ENCODE peak calls at places on chromosomes 3 and 15, in seven cellular contexts. K, D, I, L, C, Q and J are unnamed samples.

GRCh38 chr3:120177151-120177550 is 82.9 kb upstream of the GSK3B start:
- DNase-seq in K (peak; percentile 58), D (peak; percentile 46), I (no peak), L (peak; percentile 76), C (peak; percentile 94), Q (peak; percentile 91), J (peak; percentile 43)

GRCh38 chr3:122305818-122306621 is 19.0 kb upstream of the CSTA start:
- DNase-seq in K (no peak), D (peak; percentile 69), I (peak; percentile 52), L (no peak), C (peak; percentile 72), Q (peak; percentile 56), J (peak; percentile 52)

GRCh38 chr3:17038141-17038540 is 153.4 kb downstream of the PLCL2 start:
- DNase-seq in K (no peak), D (no peak), I (no peak), L (no peak), C (no peak), Q (no peak), J (no peak)

GRCh38 chr15:75349851-75350588 is 3.2 kb downstream of the NEIL1 start:
- DNase-seq in K (no peak), D (peak; percentile 45), I (peak; percentile 87), L (no peak), C (no peak), Q (no peak), J (no peak)

GRCh38 chr15:90561344-90562244 is 31.9 kb downstream of the CRTC3 start:
- DNase-seq in K (no peak), D (peak; percentile 20), I (peak; percentile 35), L (peak; percentile 19), C (no peak), Q (no peak), J (no peak)

GRCh38 chr3:13025090-13025489 is 48.1 kb downstream of the IQSEC1 start:
- DNase-seq in K (no peak), D (peak; percentile 51), I (no peak), L (peak; percentile 73), C (peak; percentile 57), Q (peak; percentile 51), J (peak; percentile 68)

GRCh38 chr15:44194397-44195150 is 497 bp downstream of the FRMD5 start:
- DNase-seq in K (no peak), D (peak; percentile 8), I (peak; percentile 23), L (peak; percentile 85), C (peak; percentile 73), Q (peak; percentile 76), J (peak; percentile 76)

GRCh38 chr15:50181983-50182232 is at the start of gene SLC27A2:
- DNase-seq in K (no peak), D (peak; percentile 57), I (peak; percentile 27), L (peak; percentile 5), C (peak; percentile 44), Q (no peak), J (peak; percentile 80)

GRCh38 chr3:190505381-190506003 is 8.4 kb upstream of the IL1RAP start:
- DNase-seq in K (no peak), D (no peak), I (no peak), L (no peak), C (no peak), Q (no peak), J (no peak)

GRCh38 chr3:110577856-110578255 is 493.8 kb upstream of the NECTIN3 start:
- DNase-seq in K (no peak), D (no peak), I (no peak), L (no peak), C (no peak), Q (no peak), J (no peak)

GRCh38 chr15:81589671-81590070 is 215.7 kb upstream of the TMC3 start:
- DNase-seq in K (no peak), D (no peak), I (no peak), L (no peak), C (no peak), Q (no peak), J (no peak)

GRCh38 chr3:100110101-100110500 is 4.2 kb downstream of the FILIP1L start:
- DNase-seq in K (no peak), D (no peak), I (no peak), L (no peak), C (no peak), Q (no peak), J (no peak)

GRCh38 chr3:185661772-185662171 is 75.7 kb downstream of the SENP2 start:
- DNase-seq in K (no peak), D (no peak), I (no peak), L (no peak), C (no peak), Q (no peak), J (no peak)

GRCh38 chr3:180983136-180983535 is 6.4 kb downstream of the DNAJC19 start:
- DNase-seq in K (no peak), D (no peak), I (no peak), L (no peak), C (no peak), Q (no peak), J (no peak)

GRCh38 chr15:45402955-45403892 is 24.9 kb upstream of the GATM start:
- DNase-seq in K (no peak), D (peak; percentile 46), I (peak; percentile 61), L (peak; percentile 20), C (peak; percentile 90), Q (peak; percentile 89), J (peak; percentile 43)

GRCh38 chr15:82850731-82851130 is 41.3 kb downstream of the WHAMM start:
- DNase-seq in K (no peak), D (peak; percentile 1), I (no peak), L (no peak), C (no peak), Q (no peak), J (no peak)

GRCh38 chr3:3160826-3161225 is 18.7 kb downstream of the CRBN start:
- DNase-seq in K (no peak), D (no peak), I (no peak), L (no peak), C (no peak), Q (no peak), J (no peak)

GRCh38 chr3:63975705-63976104 is 47.6 kb downstream of the PSMD6 start:
- DNase-seq in K (no peak), D (peak; percentile 75), I (no peak), L (peak; percentile 75), C (peak; percentile 92), Q (peak; percentile 88), J (no peak)

GRCh38 chr15:39581501-39582285 is 814 bp downstream of the THBS1 start:
- DNase-seq in K (peak; percentile 38), D (peak; percentile 78), I (peak; percentile 21), L (peak; percentile 32), C (peak; percentile 69), Q (peak; percentile 80), J (peak; percentile 67)

GRCh38 chr15:101054116-101054515 is 135.0 kb downstream of the LRRK1 start:
- DNase-seq in K (no peak), D (no peak), I (no peak), L (no peak), C (no peak), Q (no peak), J (no peak)

GRCh38 chr3:78035020-78035660 is 995.2 kb downstream of the ROBO2 start:
- DNase-seq in K (no peak), D (no peak), I (no peak), L (no peak), C (no peak), Q (no peak), J (no peak)

GRCh38 chr15:38260077-38260476 is 7.4 kb downstream of the SPRED1 start:
- DNase-seq in K (no peak), D (no peak), I (no peak), L (no peak), C (no peak), Q (no peak), J (no peak)

DNA sequence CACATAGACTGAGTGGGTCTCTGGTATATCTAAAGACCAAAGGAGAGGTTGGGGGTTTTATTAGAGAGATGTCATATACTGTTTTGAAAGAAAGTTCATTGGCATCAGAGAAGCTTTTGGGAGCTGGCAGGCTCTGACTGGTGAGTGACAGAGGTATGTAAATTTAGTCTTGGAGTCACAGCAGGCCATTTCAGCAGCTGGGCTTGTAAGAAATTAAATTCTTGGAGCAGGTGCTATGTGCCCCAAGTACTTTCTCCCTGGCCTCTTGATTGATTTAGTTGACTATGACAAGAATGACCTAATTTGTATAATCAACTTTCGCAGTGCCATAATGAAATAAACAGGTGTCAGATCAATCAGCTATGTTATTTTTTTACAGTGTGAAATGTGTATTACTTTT is 47.8 kb upstream of the CDAN1 start:
- DNase-seq in K (no peak), D (no peak), I (no peak), L (no peak), C (no peak), Q (no peak), J (no peak)
- TF ChIP-seq CTCF in K (no peak), D (no peak), I (no peak), L (no peak), C (no peak), Q (no peak), J (no peak)

DNA sequence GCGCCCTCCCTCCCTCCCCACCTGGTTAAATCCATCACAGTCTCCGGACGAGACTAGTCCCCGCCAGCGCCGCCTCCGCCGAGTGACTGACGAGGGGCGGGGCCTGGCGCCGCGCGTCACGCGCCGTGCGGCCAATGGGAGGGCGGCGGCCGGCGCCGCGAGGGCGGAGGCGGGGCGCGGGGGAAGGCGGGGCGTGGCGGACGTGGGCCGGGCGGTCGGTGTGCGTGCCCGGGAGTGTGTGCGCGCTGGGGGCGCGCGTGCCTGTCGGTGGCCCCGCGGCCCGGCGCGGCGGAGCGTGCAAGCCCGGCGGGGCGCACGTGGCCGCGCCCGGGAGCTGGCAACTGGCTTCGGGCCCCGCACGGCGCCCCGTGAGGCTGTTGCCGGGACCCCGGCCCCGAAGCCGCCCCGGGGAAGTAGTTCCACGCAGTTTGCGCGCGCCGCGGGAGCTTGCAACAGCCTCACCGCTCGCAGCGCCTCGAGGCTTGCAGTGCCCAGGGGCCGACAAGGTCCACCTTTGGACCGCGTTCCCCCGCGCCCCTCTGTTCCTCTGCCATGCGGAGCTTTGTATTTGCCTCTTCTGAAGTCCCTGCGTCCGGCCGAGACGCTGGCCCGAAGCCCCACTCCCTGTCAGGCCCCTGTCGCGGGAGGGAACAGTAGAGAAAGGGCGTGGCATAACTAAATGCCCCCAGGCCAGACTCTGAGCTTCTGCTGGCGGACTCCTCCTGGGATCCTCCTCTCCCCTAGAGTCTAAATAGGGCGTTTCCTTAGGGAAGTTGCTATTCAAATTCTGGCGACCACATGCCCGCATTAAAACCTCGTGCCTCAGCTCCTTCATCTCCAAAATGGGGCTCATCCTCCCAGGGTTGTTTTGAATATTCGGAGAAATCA is 400.9 kb downstream of the SHQ1 start:
- DNase-seq in K (peak; percentile 32), D (peak; percentile 92), I (peak; percentile 95), L (peak; percentile 83), C (peak; percentile 92), Q (peak; percentile 83), J (peak; percentile 95)
- TF ChIP-seq CTCF in K (no peak), D (no peak), I (no peak), L (no peak), C (no peak), Q (no peak), J (no peak)

GRCh38 chr3:114179575-114179974 is 723 bp upstream of the DRD3 start:
- DNase-seq in K (peak; percentile 9), D (peak; percentile 6), I (peak; percentile 20), L (peak; percentile 24), C (peak; percentile 22), Q (peak; percentile 42), J (peak; percentile 28)
- TF ChIP-seq CTCF in K (peak; percentile 26), D (no peak), I (peak; percentile 20), L (peak; percentile 46), C (peak; percentile 41), Q (peak; percentile 19), J (no peak)

GRCh38 chr3:167188592-167188991 is 191.5 kb downstream of the ZBBX start:
- DNase-seq in K (no peak), D (no peak), I (no peak), L (no peak), C (no peak), Q (no peak), J (no peak)

GRCh38 chr3:167187211-167187610 is 192.9 kb downstream of the ZBBX start:
- DNase-seq in K (no peak), D (no peak), I (no peak), L (no peak), C (no peak), Q (no peak), J (no peak)

GRCh38 chr3:167184511-167184910 is 195.6 kb downstream of the ZBBX start:
- DNase-seq in K (no peak), D (no peak), I (no peak), L (no peak), C (no peak), Q (no peak), J (no peak)
- TF ChIP-seq CTCF in K (no peak), D (no peak), I (peak; percentile 4), L (no peak), C (no peak), Q (no peak), J (no peak)